ENCODE peak calls at places on chromosome 21, in seven cellular contexts. G, H, O, F, W, C and V are unnamed samples.

GRCh38 chr21:31354604-31355443 is 10.8 kb upstream of the TIAM1 start:
- DNase-seq in W (no peak), O (peak; percentile 66), F (peak; percentile 89), H (peak; percentile 84), G (no peak), C (no peak), V (no peak)

GRCh38 chr21:43195131-43196021 is 26.6 kb downstream of the CRYAA start:
- DNase-seq in W (peak; percentile 57), H (no peak), G (peak; percentile 74), C (no peak), O (peak; percentile 46), F (no peak), V (peak; percentile 20)

GRCh38 chr21:35136586-35137254 is 87.6 kb upstream of the RUNX1 start:
- DNase-seq in O (no peak), F (no peak), W (no peak), H (no peak), C (no peak), G (no peak), V (peak; percentile 50)

GRCh38 chr21:34845521-34846213 is 176.9 kb downstream of the CLIC6 start:
- DNase-seq in O (no peak), C (peak; percentile 68), G (no peak), F (no peak), W (no peak), H (no peak), V (peak; percentile 61)

GRCh38 chr21:27145134-27145798 is 178.4 kb upstream of the ADAMTS5 start:
- DNase-seq in H (no peak), G (no peak), W (no peak), O (no peak), F (no peak), C (no peak), V (no peak)

GRCh38 chr21:41659791-41660560 is 106.9 kb downstream of the RIPK4 start:
- DNase-seq in H (no peak), F (peak; percentile 36), G (peak; percentile 61), W (no peak), O (no peak), C (no peak), V (no peak)

GRCh38 chr21:41596241-41596925 is 88.4 kb upstream of the TMPRSS2 start:
- DNase-seq in C (no peak), F (no peak), W (no peak), G (no peak), O (peak; percentile 14), H (no peak), V (no peak)

GRCh38 chr21:14825405-14826032 is 239.3 kb downstream of the NRIP1 start:
- DNase-seq in C (no peak), F (no peak), G (no peak), W (no peak), O (no peak), H (no peak), V (no peak)

GRCh38 chr21:14523234-14523633 is 22.9 kb downstream of the SAMSN1 start:
- DNase-seq in H (no peak), G (peak; percentile 76), W (no peak), O (no peak), C (no peak), F (peak; percentile 53), V (no peak)

GRCh38 chr21:33875026-33875695 is 40.4 kb downstream of the ATP5PO start:
- DNase-seq in W (no peak), H (no peak), F (no peak), G (peak; percentile 54), O (no peak), C (no peak), V (no peak)

GRCh38 chr21:40504825-40505224 is 342.1 kb downstream of the DSCAM start:
- DNase-seq in C (no peak), O (no peak), W (no peak), H (no peak), G (no peak), F (no peak), V (no peak)

GRCh38 chr21:42459583-42460215 is 36.3 kb downstream of the RSPH1 start:
- DNase-seq in H (no peak), W (no peak), F (no peak), O (no peak), G (peak; percentile 51), C (no peak), V (no peak)

GRCh38 chr21:34333150-34333739 is 30.6 kb upstream of the KCNE2 start:
- DNase-seq in F (no peak), G (no peak), H (no peak), C (no peak), W (no peak), O (no peak), V (peak; percentile 20)

GRCh38 chr21:43657355-43658093 is 1.8 kb downstream of the HSF2BP start:
- DNase-seq in C (no peak), O (no peak), H (peak; percentile 8), W (peak; percentile 35), F (no peak), G (no peak), V (no peak)

GRCh38 chr21:28516996-28517592 is 475.6 kb downstream of the LTN1 start:
- DNase-seq in O (peak; percentile 57), F (peak; percentile 50), W (peak; percentile 64), C (peak; percentile 51), G (peak; percentile 85), H (peak; percentile 51), V (peak; percentile 80)

GRCh38 chr21:45475797-45476570 is 66.3 kb downstream of the SLC19A1 start:
- DNase-seq in G (no peak), O (no peak), H (no peak), C (no peak), W (no peak), F (no peak), V (no peak)
- H3K4me1 ChIP-seq in G (peaks cover 73% of the 10 kb centered on the region), O (no peaks in the 10 kb centered on the region), H (peaks cover 53% of the 10 kb centered on the region), C (peaks cover 38% of the 10 kb centered on the region), W (peaks cover 38% of the 10 kb centered on the region), F (peaks cover 19% of the 10 kb centered on the region), V (peaks cover 13% of the 10 kb centered on the region)

DNA sequence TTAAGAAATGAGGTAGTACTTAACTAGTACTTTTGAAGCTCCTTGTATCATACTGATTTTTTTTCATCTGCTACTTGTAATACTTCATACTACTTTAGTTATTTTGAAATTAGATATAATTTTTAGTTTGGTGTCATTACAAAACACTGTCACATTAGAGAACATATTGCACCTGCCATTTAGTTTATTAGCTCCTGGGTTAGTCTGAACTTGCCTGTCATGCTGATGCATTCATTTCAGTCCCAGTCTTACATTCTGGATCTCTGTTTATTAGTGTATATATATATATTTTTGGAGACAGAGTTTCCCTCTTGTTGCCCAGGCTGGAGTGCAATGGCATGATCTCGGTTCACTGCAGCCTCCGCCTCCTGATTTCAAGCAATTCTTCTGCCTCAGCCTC is 50.3 kb downstream of the DYRK1A start:
- DNase-seq in G (no peak), H (no peak), W (no peak), O (no peak), C (no peak), F (no peak), V (no peak)
- H3K4me1 ChIP-seq in G (peaks cover 100% of the 10 kb centered on the region), H (peaks cover 55% of the 10 kb centered on the region), W (peaks cover 100% of the 10 kb centered on the region), O (peaks cover under 1% of the 10 kb centered on the region), C (peaks cover 81% of the 10 kb centered on the region), F (no peaks in the 10 kb centered on the region), V (no peaks in the 10 kb centered on the region)

DNA sequence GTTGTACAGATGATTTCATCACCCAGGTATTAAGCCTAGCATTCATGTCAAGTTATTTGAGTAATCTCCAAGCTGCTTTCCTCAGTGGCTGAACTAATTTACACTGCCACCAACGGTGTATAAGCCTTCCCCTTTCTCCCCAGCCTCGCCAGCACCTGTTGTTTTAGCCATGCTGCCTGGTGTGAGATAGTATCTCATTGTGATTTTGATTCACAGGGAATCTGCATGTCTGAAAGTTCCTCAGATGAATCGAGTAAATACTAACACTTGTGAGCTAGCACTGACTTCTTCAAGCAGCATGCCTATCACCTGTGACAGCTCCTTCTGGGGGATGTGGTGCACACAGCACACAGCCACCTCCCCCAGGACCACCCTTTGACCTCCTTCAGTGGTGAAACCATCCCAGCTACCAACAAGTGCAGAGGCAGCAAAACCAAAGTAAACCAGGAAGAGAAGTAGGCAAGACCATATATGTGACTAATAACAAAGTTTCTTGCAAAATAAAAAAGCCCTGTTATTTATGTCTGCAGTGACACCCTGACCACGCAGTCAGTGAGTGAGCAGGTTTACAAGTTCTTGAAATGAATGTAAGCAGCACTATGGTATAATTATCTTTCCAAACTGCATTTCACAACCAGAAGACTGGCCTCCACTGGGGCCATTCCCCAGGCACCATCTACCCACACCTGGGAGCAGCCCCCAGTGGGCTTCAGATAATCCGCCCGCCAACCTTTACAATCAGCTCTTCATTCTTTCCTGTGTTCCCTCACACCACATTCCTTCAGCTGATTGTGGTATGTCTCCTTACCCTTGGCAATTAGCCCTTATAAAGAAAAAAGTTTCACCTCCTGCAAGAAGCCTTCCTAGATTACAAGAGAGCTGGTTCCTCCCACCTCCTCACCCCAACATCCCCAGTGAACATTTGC is 173.8 kb downstream of the ETS2 start:
- DNase-seq in G (no peak), F (peak; percentile 85), H (no peak), C (no peak), O (no peak), W (no peak), V (peak; percentile 46)
- H3K4me1 ChIP-seq in G (peaks cover 6% of the 10 kb centered on the region), F (peaks cover 78% of the 10 kb centered on the region), H (no peaks in the 10 kb centered on the region), C (peaks cover 8% of the 10 kb centered on the region), O (peaks cover 4% of the 10 kb centered on the region), W (peaks cover 6% of the 10 kb centered on the region), V (peaks cover 45% of the 10 kb centered on the region)

GRCh38 chr21:20882462-20883415 is 115.5 kb upstream of the NCAM2 start:
- DNase-seq in F (peak; percentile 10), W (no peak), O (no peak), C (no peak), H (no peak), G (no peak), V (peak; percentile 65)
- H3K4me1 ChIP-seq in F (no peaks in the 10 kb centered on the region), W (no peaks in the 10 kb centered on the region), O (no peaks in the 10 kb centered on the region), C (no peaks in the 10 kb centered on the region), H (no peaks in the 10 kb centered on the region), G (no peaks in the 10 kb centered on the region), V (no peaks in the 10 kb centered on the region)

GRCh38 chr21:32521736-32522360 is 63.5 kb downstream of the TCP10L start:
- DNase-seq in O (no peak), C (no peak), G (no peak), H (no peak), F (no peak), W (no peak), V (no peak)
- H3K4me1 ChIP-seq in O (no peaks in the 10 kb centered on the region), C (peaks cover 41% of the 10 kb centered on the region), G (peaks cover 50% of the 10 kb centered on the region), H (no peaks in the 10 kb centered on the region), F (no peaks in the 10 kb centered on the region), W (peaks cover 65% of the 10 kb centered on the region), V (peaks cover 9% of the 10 kb centered on the region)

DNA sequence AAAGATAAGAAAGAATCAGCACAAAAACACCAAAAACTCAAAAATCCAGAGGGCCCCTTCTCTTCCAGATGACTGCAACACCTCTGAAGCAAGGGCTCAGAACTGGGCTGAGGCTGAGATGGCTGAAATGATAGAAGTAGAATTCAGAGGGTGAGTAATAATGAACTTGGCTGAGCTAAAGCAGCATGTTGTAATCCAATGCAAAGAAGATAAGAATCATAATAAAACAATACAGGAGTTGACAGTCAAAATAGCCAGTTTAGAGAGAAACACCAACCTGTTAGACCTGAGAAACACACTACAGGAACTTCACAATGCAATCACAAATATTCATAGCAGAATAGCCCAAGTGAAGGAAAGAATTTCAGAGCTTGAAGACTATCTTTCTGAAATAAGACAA is 406.9 kb upstream of the CXADR start:
- DNase-seq in W (no peak), O (no peak), H (no peak), C (no peak), F (no peak), G (no peak), V (no peak)
- H3K4me1 ChIP-seq in W (no peaks in the 10 kb centered on the region), O (no peaks in the 10 kb centered on the region), H (no peaks in the 10 kb centered on the region), C (no peaks in the 10 kb centered on the region), F (no peaks in the 10 kb centered on the region), G (no peaks in the 10 kb centered on the region), V (no peaks in the 10 kb centered on the region)